ENCODE peak calls at places on chromosomes 7 and 10, in eight cellular contexts. F is HCEC 1CT, O is LoVo, V is EL, D is brain microvascular endothelial cell, E is right atrium auricular region, N is AG20443, X is Kasumi-1. J is an unnamed sample.
A peak's percentile ranks its signal among the peaks of the same experiment; 100 is the strongest.

GRCh38 chr10:104104926-104105325 is 17.0 kb upstream of the SFR1 start:
- DNase-seq in E (no peak), F (no peak), D (peak; percentile 38), N (no peak), V (peak; percentile 16), X (no peak), O (no peak), J (no peak)

GRCh38 chr10:3006093-3006492 is 61.3 kb upstream of the PFKP start:
- DNase-seq in X (no peak), O (no peak), N (no peak), F (no peak), E (no peak), V (no peak), D (no peak), J (no peak)

GRCh38 chr7:119472398-119473038 is 800.5 kb upstream of the KCND2 start:
- DNase-seq in E (no peak), F (no peak), D (no peak), O (no peak), X (no peak), V (no peak), N (no peak), J (no peak)

GRCh38 chr10:131862548-131862947 is 38.3 kb upstream of the PPP2R2D start:
- DNase-seq in X (no peak), D (no peak), O (no peak), E (no peak), N (no peak), F (no peak), V (no peak), J (peak; percentile 26)

GRCh38 chr7:129665013-129665401 is 53.5 kb downstream of the NRF1 start:
- DNase-seq in D (peak; percentile 97), X (peak; percentile 76), E (no peak), F (peak; percentile 98), V (peak; percentile 96), O (peak; percentile 74), N (peak; percentile 83), J (no peak)

GRCh38 chr10:86951184-86951761 is 6.1 kb downstream of the MMRN2 start:
- DNase-seq in D (no peak), O (no peak), X (no peak), F (no peak), V (no peak), N (no peak), E (no peak), J (no peak)

GRCh38 chr7:156612930-156613329 is 27.6 kb upstream of the RNF32 start:
- DNase-seq in O (no peak), F (no peak), D (no peak), V (no peak), E (no peak), X (no peak), N (no peak), J (no peak)

GRCh38 chr10:8049151-8049873 is 5.2 kb upstream of the GATA3 start:
- DNase-seq in N (peak; percentile 10), X (no peak), V (no peak), F (no peak), O (no peak), E (no peak), D (no peak), J (no peak)

GRCh38 chr7:51220226-51220625 is 96.4 kb downstream of the COBL start:
- DNase-seq in D (no peak), V (no peak), X (no peak), N (no peak), F (no peak), E (peak; percentile 34), O (no peak), J (no peak)

GRCh38 chr7:81627565-81628287 is 142.1 kb downstream of the HGF start:
- DNase-seq in O (no peak), D (no peak), N (no peak), X (no peak), F (peak; percentile 96), E (no peak), V (peak; percentile 69), J (no peak)

GRCh38 chr10:84008878-84009277 is 130.4 kb upstream of the GHITM start:
- DNase-seq in O (no peak), X (peak; percentile 26), E (no peak), F (no peak), V (peak; percentile 7), N (peak; percentile 12), D (no peak), J (peak; percentile 56)

J was measured in NAMALWA.